ENCODE peak calls at places on chromosomes 11 and 22, in seven cellular contexts. E, Q, L, J, F, C and M are unnamed samples. For H3K9me3, the result is how much of the 10 kb centered on the place peaks cover.

GRCh38 chr11:7667460-7667859 is 5.8 kb downstream of the CYB5R2 start:
- DNase-seq in E (no peak), F (no peak), C (no peak), J (no peak), L (no peak), Q (no peak), M (no peak)

GRCh38 chr11:2587132-2587930 is 112.5 kb downstream of the KCNQ1OT1 start:
- DNase-seq in J (peak), Q (no peak), L (peak), C (no peak), E (no peak), F (peak), M (peak)

GRCh38 chr11:131688056-131688693 is 317.8 kb downstream of the NTM start:
- DNase-seq in Q (no peak), J (no peak), F (no peak), E (peak), L (peak), C (peak), M (no peak)

GRCh38 chr11:118524757-118525465 is 2.4 kb upstream of the TTC36 start:
- DNase-seq in L (no peak), Q (no peak), F (no peak), E (no peak), J (no peak), C (no peak), M (no peak)

GRCh38 chr11:12220305-12220704 is 109.9 kb downstream of the MICAL2 start:
- DNase-seq in E (no peak), C (no peak), F (no peak), Q (no peak), J (no peak), L (peak), M (no peak)

GRCh38 chr11:65859134-65859811 is 960 bp upstream of the MUS81 start:
- DNase-seq in J (peak), E (peak), Q (peak), C (peak), F (peak), L (peak), M (peak)

GRCh38 chr11:38543311-38543710 is 1945.3 kb upstream of the RAG2 start:
- DNase-seq in L (no peak), E (peak), J (no peak), F (no peak), C (no peak), Q (no peak), M (no peak)

GRCh38 chr11:8810331-8811301 is 100.4 kb upstream of the AKIP1 start:
- DNase-seq in L (peak), E (peak), J (peak), Q (no peak), C (peak), F (peak), M (no peak)

GRCh38 chr11:2798951-2799761 is 86.4 kb downstream of the CDKN1C start:
- DNase-seq in F (peak), J (peak), Q (no peak), E (peak), C (peak), L (peak), M (no peak)

GRCh38 chr11:107988397-107989158 is 20.1 kb upstream of the CUL5 start:
- DNase-seq in C (no peak), L (no peak), Q (no peak), E (no peak), J (no peak), F (no peak), M (no peak)

GRCh38 chr11:22079133-22079847 is 113.6 kb upstream of the ANO5 start:
- DNase-seq in E (no peak), F (no peak), C (no peak), J (no peak), L (no peak), Q (no peak), M (no peak)

GRCh38 chr11:33539659-33540249 is 160.9 kb downstream of the C11orf91 start:
- DNase-seq in C (no peak), E (no peak), L (no peak), Q (no peak), J (no peak), F (no peak), M (no peak)

DNA sequence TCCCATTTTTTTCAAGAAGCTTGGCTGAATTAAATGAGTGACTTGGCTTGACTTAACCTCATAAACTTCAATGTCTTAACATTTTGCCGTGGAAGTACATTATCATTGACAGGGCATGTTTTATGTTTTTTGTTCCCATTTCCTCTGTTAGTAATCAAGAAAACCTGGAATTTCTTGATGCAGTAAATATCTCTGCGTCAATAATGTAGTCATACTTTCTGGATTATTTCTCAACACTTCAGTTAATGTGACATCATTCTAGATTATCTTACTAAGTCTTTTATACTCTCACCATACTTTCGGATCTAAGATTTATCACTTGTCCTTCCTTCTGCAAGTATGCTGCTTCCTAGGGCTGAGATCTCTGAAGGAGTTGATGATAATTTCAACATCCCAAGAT is 58.6 kb upstream of the PGR start:
- DNase-seq in F (no peak), J (no peak), E (peak), Q (no peak), L (no peak), C (no peak), M (no peak)
- H3K9me3 ChIP-seq in F (under half), J (under half), E (under half), Q (under half), L (under half), C (under half), M (under half)

DNA sequence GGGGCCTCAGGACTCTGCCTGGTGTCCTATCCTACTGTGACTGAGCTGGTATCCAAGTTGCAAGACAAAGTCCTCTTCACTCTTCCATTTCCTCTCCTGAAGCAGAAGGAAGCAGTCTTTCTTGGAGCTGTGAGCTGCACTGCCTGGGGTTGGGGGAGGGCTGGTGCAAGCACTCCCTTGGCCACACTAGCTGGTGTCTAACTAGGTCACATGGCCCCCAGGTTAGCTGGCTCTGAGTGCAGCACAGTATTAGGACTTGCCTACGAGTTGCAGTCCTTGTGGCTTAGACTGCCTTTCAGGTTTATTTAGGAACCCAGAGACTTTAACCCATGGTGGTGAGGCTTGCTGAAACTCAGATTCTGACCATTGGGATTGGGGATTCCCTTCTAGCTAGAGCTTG is 138.9 kb downstream of the NELL1 start:
- DNase-seq in L (no peak), C (no peak), Q (no peak), E (no peak), J (no peak), F (no peak), M (no peak)
- H3K9me3 ChIP-seq in L (under half), C (under half), Q (under half), E (under half), J (under half), F (under half), M (under half)

GRCh38 chr11:17479284-17480214 is 2.9 kb upstream of the ABCC8 start:
- DNase-seq in F (no peak), C (peak), E (peak), L (no peak), J (no peak), Q (no peak), M (no peak)
- H3K9me3 ChIP-seq in F (under half), C (under half), E (under half), L (under half), J (under half), Q (under half), M (under half)

DNA sequence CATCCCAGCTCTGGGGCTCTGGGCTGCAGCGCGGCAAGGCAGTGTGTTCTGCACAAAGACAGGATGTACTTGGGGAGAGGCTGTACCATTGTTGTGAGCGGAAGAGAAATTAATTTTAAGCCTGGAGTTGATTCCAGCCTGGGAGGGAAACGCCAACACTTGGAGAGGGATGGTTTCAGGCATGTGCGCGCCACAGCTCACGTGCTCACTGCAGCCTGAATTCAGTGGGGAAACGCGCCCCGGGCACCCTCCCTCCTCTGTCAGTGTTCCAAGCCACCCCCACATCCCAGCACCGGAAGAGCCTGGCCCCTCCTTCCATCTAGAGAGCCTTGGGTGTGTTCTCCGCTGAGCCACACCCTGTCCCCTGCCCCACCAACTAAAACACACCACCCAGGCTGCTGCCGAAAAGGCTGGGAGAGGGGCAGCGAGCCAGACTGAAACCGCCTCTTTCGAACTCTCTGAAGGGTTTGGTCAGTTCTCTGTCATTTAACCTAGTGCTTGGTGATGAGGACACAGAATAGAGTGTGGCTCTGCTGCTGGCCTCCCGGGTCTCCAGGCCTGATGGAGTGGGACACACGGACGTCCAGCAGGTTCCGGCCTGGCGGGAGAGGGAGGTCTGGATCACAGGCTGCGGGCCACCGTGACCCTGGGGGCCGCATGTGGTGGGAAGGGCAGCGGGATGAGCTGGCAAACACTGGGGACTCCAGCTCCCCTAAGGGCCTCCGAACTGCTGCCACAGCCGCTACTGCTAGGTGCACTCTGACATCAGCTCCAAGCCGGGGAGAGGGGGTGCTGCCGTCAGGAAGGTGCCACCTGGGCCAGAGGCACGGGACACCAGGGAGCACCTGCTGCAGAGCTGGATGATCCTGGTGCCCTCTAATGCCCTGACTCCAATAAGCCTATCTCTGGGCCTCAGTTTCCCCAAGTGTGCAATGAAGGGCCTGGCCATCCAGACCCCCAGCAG is 230.8 kb downstream of the CTTN start:
- DNase-seq in L (peak), Q (no peak), J (no peak), E (no peak), C (peak), F (peak), M (no peak)
- H3K9me3 ChIP-seq in L (under half), Q (under half), J (under half), E (under half), C (under half), F (under half), M (under half)

DNA sequence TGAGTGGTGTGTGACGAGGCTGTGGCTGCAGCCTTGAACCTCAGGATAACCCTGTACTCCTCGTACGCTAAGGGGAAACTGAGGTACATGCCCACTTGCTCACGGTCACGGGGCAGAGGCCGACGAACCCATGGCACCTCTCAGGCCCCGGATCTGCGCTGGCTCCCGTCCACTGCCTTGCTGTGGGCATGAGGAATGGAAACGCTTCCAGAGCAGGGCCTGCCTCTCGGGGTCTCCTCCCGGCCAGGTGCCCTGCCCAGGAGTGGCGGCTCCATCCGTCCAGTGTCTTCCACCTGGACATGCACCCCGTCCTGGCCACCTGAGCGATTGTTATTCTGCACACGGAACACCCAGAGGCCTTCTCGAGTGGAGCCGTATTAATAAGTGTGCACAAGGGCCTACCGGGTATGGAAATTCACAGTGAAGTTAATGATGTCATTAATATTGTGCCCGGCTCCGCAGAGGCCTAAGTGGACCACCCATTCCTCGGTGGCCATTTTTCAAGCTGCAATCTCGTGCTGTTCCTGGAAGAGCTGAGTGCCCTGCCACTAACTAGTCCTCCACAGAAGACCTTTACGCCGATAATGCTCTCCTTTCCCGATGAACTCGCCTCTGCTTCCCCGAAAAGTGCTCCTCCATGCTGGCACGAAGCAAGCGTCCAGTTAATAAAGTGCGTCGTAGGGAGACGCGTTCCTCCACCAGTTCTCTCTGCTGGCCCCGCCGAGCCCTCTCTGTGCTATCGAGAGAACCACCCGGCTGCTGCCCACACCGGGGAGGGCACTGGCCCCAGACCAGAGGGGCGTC is 927.9 kb downstream of the BRD1 start:
- DNase-seq in F (no peak), J (peak), C (peak), E (no peak), Q (no peak), L (no peak), M (no peak)
- H3K9me3 ChIP-seq in F (under half), J (under half), C (under half), E (under half), Q (under half), L (under half), M (under half)

DNA sequence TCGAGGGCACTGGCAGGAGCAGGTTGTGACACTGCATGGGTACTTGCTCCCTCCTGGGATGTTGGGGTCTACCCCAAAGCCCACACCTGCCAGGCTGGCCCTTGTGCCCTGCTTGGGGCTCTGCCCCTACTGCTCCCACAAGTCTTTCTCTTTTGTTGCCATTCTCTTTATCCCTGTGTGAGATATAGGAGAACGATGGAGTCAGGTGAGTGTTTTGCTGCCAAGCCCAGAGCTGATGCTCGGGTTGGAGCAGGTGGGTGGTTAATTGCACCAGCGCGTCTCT is 292.6 kb downstream of the TBC1D22A start:
- DNase-seq in F (no peak), E (no peak), Q (no peak), C (no peak), L (no peak), J (peak), M (no peak)
- H3K9me3 ChIP-seq in F (under half), E (under half), Q (under half), C (under half), L (under half), J (under half), M (under half)